ENCODE peak calls at places on chromosomes 5 and 9, in four cellular contexts. One of them, this sample, is unnamed.

GRCh38 chr5:17228833-17229291 is 11.4 kb downstream of the BASP1 start:
- DNase-seq in NCI-H1436 treated with DMSO at 0.1 percent for 48 hours: no peak
- DNase-seq in NCI-H1417 treated with DMSO at 0.1 percent for 48 hours: no peak
- DNase-seq in stimulated activated CD4-positive, alpha-beta T cell treated with anti-CD3 and anti-CD28 coated beads, Interleukin-12 subunit alpha, Interleukin-12 subunit beta, amount 100 ng/mL, for 48 hours: no peak
- DNase-seq in this sample: no peak

GRCh38 chr5:180007582-180007981 is 64.0 kb downstream of the RNF130 start:
- DNase-seq in NCI-H1436 treated with DMSO at 0.1 percent for 48 hours: peak; percentile 25
- DNase-seq in NCI-H1417 treated with DMSO at 0.1 percent for 48 hours: peak; percentile 2
- DNase-seq in stimulated activated CD4-positive, alpha-beta T cell treated with anti-CD3 and anti-CD28 coated beads, Interleukin-12 subunit alpha, Interleukin-12 subunit beta, amount 100 ng/mL, for 48 hours: no peak
- DNase-seq in this sample: no peak

GRCh38 chr5:77995793-77996409 is 219.8 kb upstream of the TBCA start:
- DNase-seq in NCI-H1436 treated with DMSO at 0.1 percent for 48 hours: peak; percentile 49
- DNase-seq in NCI-H1417 treated with DMSO at 0.1 percent for 48 hours: no peak
- DNase-seq in stimulated activated CD4-positive, alpha-beta T cell treated with anti-CD3 and anti-CD28 coated beads, Interleukin-12 subunit alpha, Interleukin-12 subunit beta, amount 100 ng/mL, for 48 hours: no peak
- DNase-seq in this sample: peak; percentile 91

GRCh38 chr9:77440057-77440456 is 208.1 kb downstream of the GNA14 start:
- DNase-seq in NCI-H1436 treated with DMSO at 0.1 percent for 48 hours: no peak
- DNase-seq in NCI-H1417 treated with DMSO at 0.1 percent for 48 hours: peak; percentile 49
- DNase-seq in stimulated activated CD4-positive, alpha-beta T cell treated with anti-CD3 and anti-CD28 coated beads, Interleukin-12 subunit alpha, Interleukin-12 subunit beta, amount 100 ng/mL, for 48 hours: no peak
- DNase-seq in this sample: no peak

GRCh38 chr9:4020038-4020746 is 279.7 kb downstream of the GLIS3 start:
- DNase-seq in NCI-H1436 treated with DMSO at 0.1 percent for 48 hours: no peak
- DNase-seq in NCI-H1417 treated with DMSO at 0.1 percent for 48 hours: no peak
- DNase-seq in stimulated activated CD4-positive, alpha-beta T cell treated with anti-CD3 and anti-CD28 coated beads, Interleukin-12 subunit alpha, Interleukin-12 subunit beta, amount 100 ng/mL, for 48 hours: no peak
- DNase-seq in this sample: peak; percentile 57

GRCh38 chr9:110217656-110218099 is 9.7 kb upstream of the C9orf152 start:
- DNase-seq in NCI-H1436 treated with DMSO at 0.1 percent for 48 hours: no peak
- DNase-seq in NCI-H1417 treated with DMSO at 0.1 percent for 48 hours: no peak
- DNase-seq in stimulated activated CD4-positive, alpha-beta T cell treated with anti-CD3 and anti-CD28 coated beads, Interleukin-12 subunit alpha, Interleukin-12 subunit beta, amount 100 ng/mL, for 48 hours: no peak
- DNase-seq in this sample: no peak

GRCh38 chr5:29896651-29897050 is 1296.8 kb upstream of the CDH6 start:
- DNase-seq in NCI-H1436 treated with DMSO at 0.1 percent for 48 hours: no peak
- DNase-seq in NCI-H1417 treated with DMSO at 0.1 percent for 48 hours: no peak
- DNase-seq in stimulated activated CD4-positive, alpha-beta T cell treated with anti-CD3 and anti-CD28 coated beads, Interleukin-12 subunit alpha, Interleukin-12 subunit beta, amount 100 ng/mL, for 48 hours: no peak
- DNase-seq in this sample: no peak

GRCh38 chr9:130472184-130472705 is 27.5 kb downstream of the ASS1 start:
- DNase-seq in NCI-H1436 treated with DMSO at 0.1 percent for 48 hours: no peak
- DNase-seq in NCI-H1417 treated with DMSO at 0.1 percent for 48 hours: no peak
- DNase-seq in stimulated activated CD4-positive, alpha-beta T cell treated with anti-CD3 and anti-CD28 coated beads, Interleukin-12 subunit alpha, Interleukin-12 subunit beta, amount 100 ng/mL, for 48 hours: no peak
- DNase-seq in this sample: no peak

GRCh38 chr5:156015137-156015536 is 311.8 kb upstream of the SGCD start:
- DNase-seq in NCI-H1436 treated with DMSO at 0.1 percent for 48 hours: no peak
- DNase-seq in NCI-H1417 treated with DMSO at 0.1 percent for 48 hours: no peak
- DNase-seq in stimulated activated CD4-positive, alpha-beta T cell treated with anti-CD3 and anti-CD28 coated beads, Interleukin-12 subunit alpha, Interleukin-12 subunit beta, amount 100 ng/mL, for 48 hours: no peak
- DNase-seq in this sample: no peak

This sample was measured in NCI-H187 treated with DMSO at 0.1 percent for 48 hours.